ENCODE peak calls at places on chromosomes 3 and 15, in five cellular contexts. P is astrocyte of the spinal cord, G is lung, Z is IMR-90, Y is kidney epithelial cell. X is an unnamed sample.
A peak's percentile ranks its signal among the peaks of the same experiment; 100 is the strongest.

GRCh38 chr3:159832024-159832423 is 156.6 kb upstream of the IL12A start:
- DNase-seq in G (no peak), Y (no peak), P (no peak), Z (no peak), X (no peak)

GRCh38 chr3:117277816-117278215 is 568.2 kb downstream of the TUSC7 start:
- DNase-seq in P (no peak), G (no peak), Z (no peak), Y (no peak), X (peak; percentile 13)

GRCh38 chr15:64483749-64484148 is 23.4 kb downstream of the ZNF609 start:
- DNase-seq in P (no peak), G (no peak), Y (no peak), Z (no peak), X (no peak)

GRCh38 chr3:146024260-146024659 is 136.7 kb downstream of the PLOD2 start:
- DNase-seq in G (no peak), Z (no peak), P (no peak), Y (no peak), X (no peak)

GRCh38 chr3:123353852-123354238 is 95.0 kb downstream of the ADCY5 start:
- DNase-seq in Y (no peak), Z (peak; percentile 66), G (no peak), P (peak; percentile 23), X (no peak)

GRCh38 chr3:195931582-195932273 is 23.4 kb upstream of the TNK2 start:
- DNase-seq in Y (no peak), P (no peak), G (no peak), Z (no peak), X (no peak)

GRCh38 chr15:51229907-51230328 is 108.5 kb downstream of the CYP19A1 start:
- DNase-seq in P (peak; percentile 30), G (no peak), Y (no peak), Z (peak; percentile 27), X (no peak)

GRCh38 chr15:40344631-40345120 is 3.9 kb upstream of the CCDC9B start:
- DNase-seq in Y (no peak), Z (peak; percentile 69), P (peak; percentile 55), G (peak; percentile 70), X (no peak)

GRCh38 chr3:41808152-41808551 is 153.8 kb downstream of the ULK4 start:
- DNase-seq in Z (peak; percentile 64), P (peak; percentile 68), G (no peak), Y (peak; percentile 55), X (peak; percentile 22)

GRCh38 chr15:35559683-35560082 is 13.7 kb upstream of the DPH6 start:
- DNase-seq in P (no peak), Y (no peak), Z (no peak), G (no peak), X (no peak)

GRCh38 chr15:66936115-66936863 is 129.1 kb upstream of the SMAD3 start:
- DNase-seq in G (no peak), Z (peak; percentile 64), Y (no peak), P (peak; percentile 13), X (no peak)

GRCh38 chr3:57852896-57853295 is 96.8 kb downstream of the SLMAP start:
- DNase-seq in Z (peak; percentile 55), Y (no peak), P (peak; percentile 48), G (no peak), X (no peak)
- H3K4me3 ChIP-seq in Z (no peak overlapping the region), Y (no peak overlapping the region), P (no peak overlapping the region), G (no peak overlapping the region), X (no peak overlapping the region)

GRCh38 chr15:65834603-65835282 is 34.5 kb upstream of the RAB11A start:
- DNase-seq in G (no peak), P (no peak), Y (no peak), Z (no peak), X (no peak)

GRCh38 chr15:65835452-65835851 is 33.8 kb upstream of the RAB11A start:
- DNase-seq in Z (no peak), Y (no peak), G (no peak), P (no peak), X (no peak)

GRCh38 chr15:65839354-65839901 is 29.9 kb upstream of the RAB11A start:
- DNase-seq in P (no peak), Y (no peak), G (no peak), Z (no peak), X (no peak)

GRCh38 chr15:65837301-65838283 is 31.7 kb upstream of the RAB11A start:
- DNase-seq in G (no peak), P (no peak), Y (no peak), Z (no peak), X (no peak)

GRCh38 chr15:65836665-65837064 is 32.6 kb upstream of the RAB11A start:
- DNase-seq in G (no peak), Y (no peak), P (no peak), Z (no peak), X (no peak)
- TF ChIP-seq CTCF in G (no peak), Y (peak; percentile 8), P (no peak), Z (no peak), X (peak; percentile 40)

GRCh38 chr3:130516645-130517512 is at the start of gene COL6A6:
- DNase-seq in Z (no peak), P (no peak), Y (no peak), G (no peak), X (no peak)
- H3K4me3 ChIP-seq in Z (no peak within 1 kb of the TSS), P (peak within 1 kb of the TSS; percentile 11), Y (no peak within 1 kb of the TSS), G (no peak within 1 kb of the TSS), X (no peak within 1 kb of the TSS)

GRCh38 chr3:21835266-21835665 is 84.3 kb upstream of the ZNF385D start:
- DNase-seq in P (peak; percentile 24), Y (no peak), G (no peak), Z (no peak), X (no peak)

GRCh38 chr3:21839181-21839580 is 88.2 kb upstream of the ZNF385D start:
- DNase-seq in G (no peak), Z (no peak), P (no peak), Y (no peak), X (no peak)

GRCh38 chr3:21839592-21839991 is 88.6 kb upstream of the ZNF385D start:
- DNase-seq in Z (peak; percentile 53), P (peak; percentile 91), Y (peak; percentile 55), G (no peak), X (peak; percentile 97)
- TF ChIP-seq CTCF in Z (no peak), P (peak; percentile 50), Y (peak; percentile 33), G (no peak), X (peak; percentile 86)

DNA sequence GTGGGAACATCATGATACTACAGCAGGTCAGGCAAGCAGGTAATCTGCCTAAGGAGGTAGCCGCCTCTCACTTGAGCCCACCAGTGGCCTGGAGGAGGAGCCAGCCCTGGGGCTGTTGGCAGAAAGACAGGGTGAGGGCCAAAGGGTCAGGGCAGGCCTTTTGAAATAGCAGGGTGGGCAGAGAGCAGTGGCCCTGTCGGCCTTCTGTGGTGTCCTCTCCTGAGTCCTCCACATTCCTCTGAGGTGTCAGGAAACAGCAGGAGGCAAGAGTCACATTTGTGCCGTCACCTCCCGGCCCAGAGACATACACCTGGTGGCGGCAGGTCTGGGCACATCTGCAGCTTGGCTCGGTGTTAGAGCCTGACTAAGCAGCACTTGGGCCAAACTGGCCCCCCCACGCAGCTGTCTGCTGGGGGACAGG is 3.9 kb upstream of the BNC1 start:
- DNase-seq in G (no peak), Y (no peak), P (no peak), Z (no peak), X (no peak)
- H3K4me3 ChIP-seq in G (no peak overlapping the region), Y (no peak overlapping the region), P (no peak overlapping the region), Z (no peak overlapping the region), X (no peak overlapping the region)

DNA sequence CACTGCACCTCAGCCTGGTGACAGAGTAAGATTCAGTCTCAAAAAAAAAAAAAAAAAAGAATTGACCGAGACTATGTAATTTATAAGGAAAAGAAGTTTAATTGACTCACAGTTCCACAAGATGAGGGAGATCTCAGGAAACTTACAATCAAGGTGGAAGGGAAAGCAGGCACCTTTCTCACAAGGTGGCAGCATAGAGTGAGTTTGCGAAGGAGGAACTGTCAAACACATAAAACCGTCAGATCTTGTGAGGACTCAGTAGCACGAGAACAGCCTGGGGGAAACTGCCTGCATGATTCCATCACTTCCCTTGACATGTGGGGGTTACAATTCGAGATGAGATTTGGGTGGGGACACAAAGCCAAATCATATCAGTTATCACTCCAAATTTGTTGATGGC is 380.9 kb downstream of the EDEM1 start:
- DNase-seq in G (no peak), Y (no peak), Z (no peak), P (no peak), X (no peak)
- TF ChIP-seq CTCF in G (no peak), Y (peak; percentile 25), Z (no peak), P (no peak), X (no peak)

GRCh38 chr15:100922192-100923040 is 3.3 kb downstream of the LRRK1 start:
- DNase-seq in Z (no peak), Y (no peak), G (no peak), P (no peak), X (no peak)
- H3K4me3 ChIP-seq in Z (no peak overlapping the region), Y (no peak overlapping the region), G (no peak overlapping the region), P (no peak overlapping the region), X (no peak overlapping the region)

GRCh38 chr3:140010391-140010790 is 75.4 kb downstream of the CLSTN2 start:
- DNase-seq in P (no peak), G (no peak), Y (no peak), Z (no peak), X (no peak)
- TF ChIP-seq CTCF in P (no peak), G (no peak), Y (no peak), Z (no peak), X (no peak)

X was measured in retinal pigment epithelial cell.